ENCODE peak calls at places on chromosomes 11 and 22, in nine cellular contexts. P is NAMALWA; J is AG20443; Z is activated gamma-delta T cell treated with anti-CD3 and anti-CD28 coated beads, Interleukin-2, amount 50 U/mL, for 16 hours; A is cardiac muscle cell; O is GM04504; I is stimulated activated CD4-positive, alpha-beta T cell treated with anti-CD3 and anti-CD28 coated beads, TNF-alpha, amount 100 ng/mL, for 48 hours; G is colonic mucosa; B is GM13976. M is an unnamed sample.
A peak's percentile ranks its signal among the peaks of the same experiment; 100 is the strongest.

GRCh38 chr11:116065986-116066385 is 561.8 kb upstream of the CADM1 start:
- DNase-seq in I (no peak), Z (no peak), G (no peak), A (no peak), P (peak; percentile 22), J (no peak), O (no peak), B (no peak), M (no peak)

GRCh38 chr11:87926250-87926970 is 248.8 kb downstream of the RAB38 start:
- DNase-seq in A (no peak), Z (no peak), J (peak; percentile 72), B (no peak), I (no peak), O (peak; percentile 56), G (no peak), P (no peak), M (no peak)

GRCh38 chr22:32696089-32696488 is 105.4 kb upstream of the TIMP3 start:
- DNase-seq in A (no peak), G (no peak), I (no peak), P (no peak), O (no peak), J (no peak), B (no peak), Z (no peak), M (no peak)

GRCh38 chr11:68835328-68835727 is 6.4 kb downstream of the CPT1A start:
- DNase-seq in J (no peak), G (peak; percentile 59), P (no peak), Z (no peak), B (no peak), I (no peak), A (no peak), O (no peak), M (no peak)

GRCh38 chr11:12216542-12217422 is 106.4 kb downstream of the MICAL2 start:
- DNase-seq in I (no peak), P (no peak), A (peak; percentile 45), O (no peak), Z (no peak), J (no peak), G (peak; percentile 62), B (no peak), M (no peak)

GRCh38 chr22:47307326-47307725 is 544.9 kb downstream of the TBC1D22A start:
- DNase-seq in P (no peak), J (peak; percentile 52), B (no peak), I (no peak), G (no peak), A (no peak), O (peak; percentile 25), Z (no peak), M (no peak)

GRCh38 chr11:109864161-109864661 is 229.0 kb upstream of the ZC3H12C start:
- DNase-seq in J (no peak), O (no peak), Z (no peak), G (no peak), B (peak; percentile 71), A (peak; percentile 15), I (no peak), P (peak; percentile 30), M (no peak)

GRCh38 chr11:45852712-45853101 is 5.4 kb downstream of the CRY2 start:
- DNase-seq in A (no peak), J (no peak), O (no peak), I (no peak), Z (no peak), B (peak; percentile 70), G (no peak), P (peak; percentile 20), M (no peak)

GRCh38 chr11:64870176-64870892 is 8.1 kb downstream of the EHD1 start:
- DNase-seq in P (no peak), A (peak; percentile 92), I (no peak), B (peak; percentile 49), Z (no peak), J (peak; percentile 82), G (no peak), O (no peak), M (no peak)

GRCh38 chr11:103202048-103202651 is 92.9 kb downstream of the DYNC2H1 start:
- DNase-seq in Z (no peak), B (peak; percentile 3), J (peak; percentile 58), G (no peak), A (peak; percentile 52), I (no peak), P (peak; percentile 50), O (peak; percentile 19), M (no peak)

GRCh38 chr11:65210748-65211147 is 29.0 kb downstream of the CAPN1 start:
- DNase-seq in Z (no peak), A (no peak), P (no peak), O (no peak), I (no peak), G (no peak), J (no peak), B (no peak), M (no peak)

GRCh38 chr11:59197990-59198389 is 14.7 kb downstream of the MPEG1 start:
- DNase-seq in Z (no peak), O (peak; percentile 66), I (no peak), J (peak; percentile 79), A (peak; percentile 13), B (no peak), P (no peak), G (no peak), M (no peak)

GRCh38 chr11:67022961-67023956 is at the start of gene SYT12:
- DNase-seq in P (no peak), I (no peak), G (no peak), J (peak; percentile 56), O (no peak), Z (no peak), B (no peak), A (peak; percentile 43), M (no peak)

GRCh38 chr11:68160100-68160695 is 39.0 kb upstream of the CHKA start:
- DNase-seq in O (no peak), Z (no peak), J (no peak), P (no peak), G (no peak), A (no peak), I (no peak), B (no peak), M (no peak)

GRCh38 chr11:57512646-57513445 is 2.7 kb downstream of the SLC43A1 start:
- DNase-seq in I (no peak), J (no peak), O (no peak), B (no peak), Z (no peak), G (no peak), P (peak; percentile 20), A (no peak), M (no peak)

GRCh38 chr22:39664485-39665200 is 94.1 kb downstream of the CACNA1I start:
- DNase-seq in J (no peak), P (no peak), Z (no peak), G (peak; percentile 60), B (peak; percentile 72), A (peak; percentile 69), O (no peak), I (no peak), M (no peak)

GRCh38 chr11:12238420-12238819 is 128.0 kb downstream of the MICAL2 start:
- DNase-seq in O (no peak), A (no peak), I (no peak), J (no peak), Z (no peak), G (no peak), B (no peak), P (no peak), M (no peak)

GRCh38 chr11:36240178-36240577 is 49.0 kb downstream of the COMMD9 start:
- DNase-seq in Z (no peak), O (no peak), A (no peak), P (no peak), I (no peak), G (no peak), B (no peak), J (peak; percentile 38), M (no peak)

GRCh38 chr11:30984442-30984816 is 385.1 kb downstream of the DCDC1 start:
- DNase-seq in O (peak; percentile 24), B (no peak), G (no peak), P (no peak), J (peak; percentile 25), I (no peak), Z (no peak), A (no peak), M (no peak)

GRCh38 chr22:49966716-49967332 is 6.3 kb downstream of the PIM3 start:
- DNase-seq in I (no peak), Z (no peak), P (no peak), J (no peak), G (peak; percentile 31), A (peak; percentile 61), O (no peak), B (no peak), M (peak; percentile 10)

GRCh38 chr11:20042717-20043392 is 117.4 kb downstream of the DBX1 start:
- DNase-seq in A (no peak), Z (no peak), O (no peak), P (no peak), B (no peak), J (no peak), G (no peak), I (no peak), M (no peak)

GRCh38 chr11:33987975-33988580 is 63.5 kb upstream of the CAPRIN1 start:
- DNase-seq in Z (peak; percentile 68), I (peak; percentile 52), P (peak; percentile 87), G (peak; percentile 74), O (peak; percentile 40), J (peak; percentile 76), A (peak; percentile 93), B (peak; percentile 78), M (peak; percentile 67)

GRCh38 chr11:61429346-61429690 is 457 bp downstream of the CPSF7 start:
- DNase-seq in A (peak; percentile 95), G (peak; percentile 63), J (peak; percentile 89), I (peak; percentile 40), O (peak; percentile 32), Z (peak; percentile 48), B (peak; percentile 84), P (peak; percentile 88), M (peak; percentile 53)

M was measured in stimulated activated effector memory CD8-positive, alpha-beta T cell treated with anti-CD3 and anti-CD28 coated beads, Interleukin-12 subunit alpha, Interleukin-12 subunit beta, amount 100 ng/mL, for 72 hours.